ENCODE peak calls at places on chromosomes 4 and X, in eight cellular contexts. X, Z, M, Q, L, E, U and V are unnamed samples.

GRCh38 chrX:140563893-140564292 is 59.0 kb upstream of the SOX3 start:
- DNase-seq in Q (no peak), E (no peak), X (no peak), M (no peak), Z (no peak), L (no peak), U (no peak), V (no peak)

GRCh38 chr4:37510626-37511025 is 175.6 kb downstream of the RELL1 start:
- DNase-seq in E (no peak), Z (no peak), L (no peak), X (no peak), Q (no peak), M (no peak), U (no peak), V (no peak)

GRCh38 chrX:15143825-15144121 is 126.1 kb downstream of the ASB9 start:
- DNase-seq in L (no peak), Z (no peak), Q (no peak), M (no peak), U (no peak), X (no peak), E (no peak), V (no peak)

GRCh38 chrX:154490021-154490413 is 412 bp downstream of the SLC10A3 start:
- DNase-seq in Q (no peak), Z (peak; percentile 64), L (peak; percentile 66), M (peak; percentile 27), X (peak; percentile 44), E (peak; percentile 58), U (peak; percentile 45), V (peak; percentile 25)

GRCh38 chrX:75623535-75623934 is 100.7 kb upstream of the ZDHHC15 start:
- DNase-seq in X (no peak), E (no peak), Q (no peak), L (no peak), U (no peak), Z (peak; percentile 6), M (no peak), V (no peak)

GRCh38 chr4:145034727-145035211 is 63.2 kb downstream of the ANAPC10 start:
- DNase-seq in L (peak; percentile 87), X (no peak), U (peak; percentile 85), M (no peak), Z (peak; percentile 98), Q (no peak), E (no peak), V (no peak)

GRCh38 chr4:15533817-15534216 is 64.1 kb downstream of the CC2D2A start:
- DNase-seq in X (no peak), Z (no peak), U (no peak), L (no peak), E (no peak), M (no peak), Q (no peak), V (no peak)

GRCh38 chrX:67700607-67701006 is 156.8 kb downstream of the AR start:
- DNase-seq in M (no peak), E (no peak), Q (no peak), L (peak; percentile 33), U (no peak), Z (no peak), X (no peak), V (no peak)

GRCh38 chr4:184514121-184514988 is 40.0 kb upstream of the IRF2 start:
- DNase-seq in U (peak; percentile 95), L (peak; percentile 98), Q (no peak), M (peak; percentile 13), E (peak; percentile 64), Z (peak; percentile 33), X (peak; percentile 71), V (peak; percentile 26)

GRCh38 chr4:109912706-109913621 is at the start of gene EGF:
- DNase-seq in Z (peak; percentile 12), X (no peak), L (peak; percentile 62), U (peak; percentile 50), M (peak; percentile 17), E (no peak), Q (no peak), V (peak; percentile 44)

GRCh38 chr4:98659741-98660507 is 1.5 kb upstream of the TSPAN5 start:
- DNase-seq in X (no peak), M (no peak), U (peak; percentile 58), Q (no peak), E (no peak), L (peak; percentile 74), Z (no peak), V (no peak)

GRCh38 chr4:36187723-36188333 is 56.5 kb downstream of the ARAP2 start:
- DNase-seq in Z (peak; percentile 45), Q (no peak), L (peak; percentile 17), X (no peak), U (peak; percentile 33), E (no peak), M (no peak), V (no peak)

GRCh38 chr4:22071749-22072148 is 123.2 kb upstream of the KCNIP4 start:
- DNase-seq in M (no peak), Q (no peak), L (peak; percentile 75), U (no peak), X (no peak), E (no peak), Z (no peak), V (no peak)

GRCh38 chrX:100424012-100424411 is 13.9 kb upstream of the PCDH19 start:
- DNase-seq in M (no peak), Q (no peak), U (no peak), E (no peak), Z (no peak), X (no peak), L (no peak), V (no peak)

GRCh38 chr4:85423414-85423813 is 51.5 kb upstream of the ARHGAP24 start:
- DNase-seq in L (peak; percentile 13), M (no peak), E (no peak), X (no peak), Z (peak; percentile 53), Q (no peak), U (no peak), V (no peak)

GRCh38 chr4:165207016-165207430 is 338 bp upstream of the KLHL2 start:
- DNase-seq in Q (no peak), X (no peak), M (no peak), Z (peak; percentile 30), L (peak; percentile 47), E (no peak), U (peak; percentile 31), V (no peak)

GRCh38 chrX:9646471-9647038 is 119.1 kb downstream of the GPR143 start:
- DNase-seq in U (peak; percentile 36), Z (no peak), E (no peak), M (no peak), L (no peak), Q (no peak), X (no peak), V (no peak)

DNA sequence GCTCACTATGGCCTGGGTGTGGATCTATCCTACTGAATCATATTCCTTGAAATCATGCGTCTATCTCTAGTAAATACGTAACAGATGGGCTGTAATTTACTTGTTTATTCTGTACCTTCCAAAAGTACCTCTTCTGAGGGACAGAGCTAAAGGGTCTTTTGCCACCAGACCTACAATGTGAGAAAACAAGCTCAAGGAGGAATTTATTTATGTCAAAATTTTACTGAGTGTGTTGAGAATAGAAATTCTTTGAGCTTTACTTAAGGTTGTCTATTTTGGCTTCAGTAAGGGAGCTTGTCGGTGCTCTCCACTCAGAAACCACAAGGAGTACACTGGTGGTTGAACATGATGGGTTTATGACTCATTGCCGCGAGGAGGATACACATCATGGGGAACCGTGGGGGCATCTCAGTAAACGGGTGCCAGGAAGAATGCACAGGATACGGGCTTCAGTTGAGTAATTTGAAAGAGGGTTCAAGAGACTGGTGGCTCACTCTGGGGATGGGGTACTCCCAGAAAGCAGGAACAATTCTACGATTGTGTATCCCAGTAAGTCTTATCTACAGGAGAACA is 3.0 kb downstream of the ANK2 start:
- DNase-seq in U (peak; percentile 11), Z (peak; percentile 77), L (peak; percentile 65), Q (no peak), E (peak; percentile 88), X (no peak), M (no peak), V (no peak)
- H3K27ac ChIP-seq in U (no peak overlapping the region), Z (peak overlapping the region; percentile 45), L (no peak overlapping the region), Q (no peak overlapping the region), E (peak overlapping the region; percentile 72), X (no peak overlapping the region), M (no peak overlapping the region), V (no peak overlapping the region)

GRCh38 chrX:40095588-40096394 is 2.0 kb downstream of the BCOR start:
- DNase-seq in Q (peak; percentile 88), X (peak; percentile 53), Z (peak; percentile 28), L (peak; percentile 51), E (no peak), M (peak; percentile 32), U (no peak), V (no peak)

GRCh38 chrX:40096395-40097091 is 1.2 kb downstream of the BCOR start:
- DNase-seq in L (peak; percentile 64), Q (peak; percentile 89), Z (peak; percentile 38), M (peak; percentile 60), X (peak; percentile 62), U (peak; percentile 45), E (peak; percentile 55), V (peak; percentile 60)

GRCh38 chrX:40097492-40098263 is at the start of gene BCOR:
- DNase-seq in E (peak; percentile 77), L (peak; percentile 77), Z (peak; percentile 66), M (peak; percentile 72), Q (peak; percentile 93), X (peak; percentile 77), U (peak; percentile 58), V (peak; percentile 81)

GRCh38 chrX:40098264-40099045 is 697 bp upstream of the BCOR start:
- DNase-seq in Z (peak; percentile 66), X (peak; percentile 66), Q (peak; percentile 90), U (no peak), L (peak; percentile 71), E (peak; percentile 59), M (peak; percentile 61), V (peak; percentile 67)

DNA sequence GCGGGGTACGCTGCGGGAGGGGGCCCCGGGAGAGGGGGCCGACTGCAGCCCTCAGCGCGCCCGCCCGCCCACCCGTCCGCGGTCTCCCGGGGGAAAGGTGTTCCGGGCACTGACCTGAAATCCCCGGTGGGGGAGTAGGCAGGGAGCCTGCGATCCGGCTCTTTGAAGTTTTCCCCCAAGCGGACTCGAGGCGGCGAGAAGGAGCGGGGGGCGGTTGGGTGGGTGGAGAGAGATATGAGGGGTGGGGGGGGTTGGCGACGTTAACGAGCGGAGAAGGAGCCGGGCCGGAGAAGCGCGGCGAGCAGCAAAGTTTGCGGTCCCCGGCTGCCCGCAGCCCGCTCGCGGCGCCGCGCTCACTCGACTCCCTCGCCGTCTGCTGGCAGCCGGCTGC is 662 bp downstream of the BCOR start:
- DNase-seq in L (peak; percentile 53), X (peak; percentile 43), Q (no peak), M (peak; percentile 21), E (no peak), U (no peak), Z (no peak), V (no peak)
- H3K27me3 ChIP-seq in L (no peaks in the 10 kb centered on the region), X (no peaks in the 10 kb centered on the region), Q (no peaks in the 10 kb centered on the region), M (peaks cover 6% of the 10 kb centered on the region), E (no peaks in the 10 kb centered on the region), U (no peaks in the 10 kb centered on the region), Z (no peaks in the 10 kb centered on the region), V (no peaks in the 10 kb centered on the region)

DNA sequence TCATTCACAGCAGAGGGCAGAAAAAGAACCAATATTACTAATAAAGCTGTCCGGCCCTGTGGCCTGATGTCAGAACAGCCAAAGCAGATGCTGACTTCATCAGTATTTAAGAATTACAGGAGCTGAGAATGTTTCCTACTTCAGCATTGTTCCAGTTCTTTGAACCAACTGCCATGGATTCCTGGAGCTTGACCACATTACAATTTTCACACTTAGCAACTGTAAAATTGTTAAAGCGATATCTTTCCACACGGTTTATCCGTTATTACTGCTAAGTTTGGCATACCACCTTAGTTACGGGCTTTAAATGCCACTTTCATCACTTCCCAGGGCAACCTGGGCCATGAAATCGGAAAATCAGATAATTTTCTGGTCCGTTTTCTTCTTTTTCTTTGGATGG is 118.2 kb downstream of the EPHA5 start:
- DNase-seq in E (no peak), Q (no peak), X (no peak), L (no peak), M (no peak), U (no peak), Z (peak; percentile 72), V (no peak)
- H3K27ac ChIP-seq in E (no peak overlapping the region), Q (no peak overlapping the region), X (no peak overlapping the region), L (no peak overlapping the region), M (no peak overlapping the region), U (no peak overlapping the region), Z (peak overlapping the region; percentile 65), V (no peak overlapping the region)

GRCh38 chrX:130158311-130158710 is 7.3 kb downstream of the AIFM1 start:
- DNase-seq in M (no peak), Q (no peak), X (no peak), E (no peak), L (no peak), U (no peak), Z (no peak), V (no peak)
- H3K27me3 ChIP-seq in M (no peaks in the 10 kb centered on the region), Q (no peaks in the 10 kb centered on the region), X (no peaks in the 10 kb centered on the region), E (no peaks in the 10 kb centered on the region), L (no peaks in the 10 kb centered on the region), U (no peaks in the 10 kb centered on the region), Z (no peaks in the 10 kb centered on the region), V (no peaks in the 10 kb centered on the region)